ENCODE peak calls at places on chromosomes 13 and 19, in four cellular contexts. V, R, C and L are unnamed samples.

GRCh38 chr13:94195715-94196114 is 283.8 kb downstream of the DCT start:
- DNase-seq in V (peak), R (no peak), C (no peak), L (no peak)

GRCh38 chr13:94641432-94641941 is 39.8 kb downstream of the GPR180 start:
- DNase-seq in V (peak), R (no peak), C (no peak), L (no peak)

GRCh38 chr13:24516919-24517318 is 4.3 kb upstream of the PARP4 start:
- DNase-seq in V (no peak), R (no peak), C (no peak), L (no peak)

GRCh38 chr19:3642987-3643386 is 16.4 kb upstream of the CACTIN start:
- DNase-seq in V (no peak), R (no peak), C (no peak), L (no peak)

GRCh38 chr13:74132768-74133656 is 1.2 kb downstream of the KLF12 start:
- DNase-seq in V (peak), R (no peak), C (no peak), L (no peak)

GRCh38 chr19:22733691-22734090 is 50.3 kb downstream of the ZNF99 start:
- DNase-seq in V (no peak), R (no peak), C (no peak), L (no peak)

GRCh38 chr13:99617474-99618255 is 116.4 kb downstream of the TM9SF2 start:
- DNase-seq in V (peak), R (peak), C (no peak), L (no peak)

GRCh38 chr19:3975144-3975543 is 4.2 kb upstream of the DAPK3 start:
- DNase-seq in V (no peak), R (no peak), C (no peak), L (no peak)

GRCh38 chr19:46298477-46299003 is 1.7 kb downstream of the HIF3A start:
- DNase-seq in V (no peak), R (no peak), C (no peak), L (no peak)

GRCh38 chr13:77325371-77325941 is 1.4 kb downstream of the MYCBP2 start:
- DNase-seq in V (peak), R (no peak), C (no peak), L (no peak)

GRCh38 chr19:6876790-6877189 is 10.6 kb upstream of the ADGRE1 start:
- DNase-seq in V (no peak), R (no peak), C (no peak), L (no peak)

GRCh38 chr13:113990321-113990837 is 16.5 kb upstream of the C13orf46 start:
- DNase-seq in V (no peak), R (no peak), C (no peak), L (no peak)

GRCh38 chr19:47272448-47273312 is 2.0 kb upstream of the INAFM1 start:
- DNase-seq in V (no peak), R (no peak), C (no peak), L (peak)

GRCh38 chr19:30091856-30092255 is 149.8 kb downstream of the URI1 start:
- DNase-seq in V (no peak), R (no peak), C (no peak), L (no peak)

GRCh38 chr19:50416034-50416814 is 2.5 kb upstream of the SPIB start:
- DNase-seq in V (no peak), R (no peak), C (no peak), L (no peak)

GRCh38 chr19:1258707-1259205 is 10.4 kb downstream of the MIDN start:
- DNase-seq in V (no peak), R (no peak), C (no peak), L (no peak)

GRCh38 chr19:30105723-30106122 is 163.7 kb downstream of the URI1 start:
- DNase-seq in V (no peak), R (no peak), C (no peak), L (no peak)

GRCh38 chr13:24304620-24305019 is 4.8 kb upstream of the C1QTNF9 start:
- DNase-seq in V (no peak), R (no peak), C (no peak), L (no peak)

GRCh38 chr19:51079486-51080110 is 3.1 kb downstream of the KLK14 start:
- DNase-seq in V (no peak), R (no peak), C (no peak), L (no peak)

GRCh38 chr19:16244091-16244490 is 46.4 kb downstream of the AP1M1 start:
- DNase-seq in V (peak), R (no peak), C (no peak), L (no peak)

GRCh38 chr19:50377051-50377441 is 789 bp downstream of the NR1H2 start:
- DNase-seq in V (peak), R (peak), C (no peak), L (no peak)

GRCh38 chr19:33365676-33366075 is 7.8 kb upstream of the CEBPG start:
- DNase-seq in V (no peak), R (no peak), C (no peak), L (no peak)

GRCh38 chr19:45191324-45191845 is 12.8 kb downstream of the BLOC1S3 start:
- DNase-seq in V (no peak), R (no peak), C (no peak), L (no peak)

GRCh38 chr13:72850959-72851677 is 69.2 kb downstream of the PIBF1 start:
- DNase-seq in V (no peak), R (no peak), C (no peak), L (no peak)

GRCh38 chr13:101773062-101773461 is 320.6 kb downstream of the ITGBL1 start:
- DNase-seq in V (peak), R (no peak), C (no peak), L (no peak)

GRCh38 chr13:72384186-72384823 is 343.1 kb downstream of the MZT1 start:
- DNase-seq in V (peak), R (no peak), C (no peak), L (no peak)

GRCh38 chr13:113928701-113929627 is 44.9 kb downstream of the C13orf46 start:
- DNase-seq in V (peak), R (no peak), C (peak), L (no peak)

GRCh38 chr13:104286566-104287290 is 1220.5 kb upstream of the SLC10A2 start:
- DNase-seq in V (no peak), R (no peak), C (no peak), L (no peak)

GRCh38 chr19:7010722-7011593 is 10.3 kb downstream of the MBD3L2B start:
- DNase-seq in V (no peak), R (no peak), C (no peak), L (no peak)

GRCh38 chr13:34294483-34295129 is 476.7 kb downstream of the RFC3 start:
- DNase-seq in V (no peak), R (no peak), C (no peak), L (no peak)

GRCh38 chr19:44525721-44526430 is 3.6 kb downstream of the CEACAM20 start:
- DNase-seq in V (no peak), R (no peak), C (no peak), L (no peak)

GRCh38 chr19:46967578-46968018 is 52.0 kb upstream of the NPAS1 start:
- DNase-seq in V (no peak), R (no peak), C (no peak), L (no peak)

GRCh38 chr19:50264483-50265186 is 61.2 kb downstream of the MYH14 start:
- DNase-seq in V (no peak), R (no peak), C (no peak), L (no peak)

GRCh38 chr13:71149498-71150363 is 717.3 kb downstream of the DACH1 start:
- DNase-seq in V (no peak), R (peak), C (no peak), L (no peak)

GRCh38 chr19:50890422-50891252 is 17.4 kb downstream of the KLK2 start:
- DNase-seq in V (peak), R (no peak), C (no peak), L (no peak)

GRCh38 chr13:94345374-94346195 is 133.9 kb downstream of the DCT start:
- DNase-seq in V (peak), R (no peak), C (no peak), L (no peak)

GRCh38 chr19:10230155-10230903 is 802 bp downstream of the S1PR2 start:
- DNase-seq in V (no peak), R (peak), C (no peak), L (no peak)

GRCh38 chr13:43981091-43981490 is 101.4 kb downstream of the LACC1 start:
- DNase-seq in V (no peak), R (no peak), C (no peak), L (no peak)

GRCh38 chr13:23883255-23883654 is 5.9 kb downstream of the MIPEP start:
- DNase-seq in V (no peak), R (no peak), C (no peak), L (no peak)

GRCh38 chr13:109344552-109345157 is 441.7 kb downstream of the IRS2 start:
- DNase-seq in V (peak), R (no peak), C (no peak), L (no peak)

GRCh38 chr13:68304287-68304893 is 1074.3 kb upstream of the PCDH9 start:
- DNase-seq in V (peak), R (peak), C (no peak), L (no peak)
- TF ChIP-seq CTCF in V (peak), R (no peak), C (no peak), L (peak)

DNA sequence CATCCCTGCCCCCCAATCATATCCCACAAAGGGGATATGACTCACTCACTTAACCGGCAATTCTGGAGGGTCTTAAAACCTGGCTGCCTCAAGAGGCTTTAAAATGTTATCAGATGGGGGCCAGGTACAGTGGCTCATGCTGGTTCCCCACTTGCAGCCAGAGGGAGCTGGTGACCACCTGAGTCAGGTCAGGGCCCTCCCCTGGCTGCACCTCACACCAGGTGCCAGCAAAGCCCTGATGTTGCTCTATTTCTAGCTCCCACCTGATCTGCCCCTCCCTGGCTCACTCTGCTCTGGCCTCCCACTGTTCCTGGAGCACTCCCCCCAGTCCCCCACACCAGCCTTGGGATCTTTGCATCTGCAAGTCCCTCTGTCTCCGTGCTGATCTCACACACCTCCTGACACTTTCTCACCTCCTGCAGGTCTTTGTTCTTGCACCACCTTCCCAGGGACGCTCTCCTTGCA is 14.2 kb downstream of the HPN start:
- DNase-seq in V (no peak), R (peak), C (no peak), L (no peak)
- TF ChIP-seq CTCF in V (no peak), R (peak), C (no peak), L (peak)

GRCh38 chr19:13234518-13234917 is 84.3 kb downstream of the IER2 start:
- DNase-seq in V (peak), R (peak), C (no peak), L (no peak)
- TF ChIP-seq CTCF in V (peak), R (no peak), C (no peak), L (peak)

DNA sequence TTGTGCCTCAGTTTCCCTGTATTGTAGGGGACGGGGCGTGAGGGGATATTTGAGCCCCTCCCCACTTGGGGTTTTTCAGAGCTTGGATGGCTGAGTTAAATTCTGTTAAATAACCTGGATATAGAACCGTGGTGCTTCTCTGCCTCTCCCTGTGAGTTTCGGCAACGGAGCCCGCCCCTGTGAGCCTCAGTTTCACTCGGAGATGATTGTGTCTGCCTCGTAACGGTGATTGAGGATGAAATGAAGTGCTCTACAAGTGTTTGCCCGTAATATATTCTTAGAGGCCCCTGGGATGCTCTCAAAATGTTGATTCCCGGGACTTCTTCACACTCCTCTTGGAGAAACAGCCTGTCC is 509 bp downstream of the KXD1 start:
- DNase-seq in V (no peak), R (no peak), C (no peak), L (no peak)
- TF ChIP-seq CTCF in V (no peak), R (no peak), C (no peak), L (no peak)

GRCh38 chr13:36086117-36086516 is 45.1 kb downstream of the DCLK1 start:
- DNase-seq in V (no peak), R (no peak), C (no peak), L (no peak)
- TF ChIP-seq CTCF in V (no peak), R (no peak), C (no peak), L (no peak)

GRCh38 chr13:98510156-98510509 is 66.8 kb downstream of the STK24 start:
- DNase-seq in V (no peak), R (no peak), C (no peak), L (no peak)

GRCh38 chr13:98513837-98514236 is 63.1 kb downstream of the STK24 start:
- DNase-seq in V (no peak), R (no peak), C (no peak), L (no peak)

GRCh38 chr13:98509271-98510155 is 67.4 kb downstream of the STK24 start:
- DNase-seq in V (peak), R (peak), C (no peak), L (no peak)

GRCh38 chr13:98512774-98513327 is 64.1 kb downstream of the STK24 start:
- DNase-seq in V (no peak), R (no peak), C (no peak), L (no peak)

DNA sequence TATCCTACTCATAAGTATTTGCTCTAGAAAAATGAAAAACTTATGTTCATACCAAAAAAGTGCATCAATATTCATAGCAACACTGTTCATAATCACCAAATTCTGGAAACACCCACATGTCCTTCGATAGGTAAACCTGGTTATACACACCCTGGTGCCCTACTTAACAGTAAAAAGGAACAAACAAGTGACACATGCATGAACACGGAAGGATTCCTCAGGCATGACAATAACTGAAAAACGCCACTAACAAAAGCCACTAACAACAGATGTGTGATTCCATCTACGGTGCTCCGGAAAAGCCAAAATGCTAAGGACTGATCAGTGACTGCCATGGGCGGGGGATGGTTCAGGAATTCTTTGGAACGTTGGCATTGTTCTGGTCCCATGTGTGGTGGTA is 65.5 kb downstream of the STK24 start:
- DNase-seq in V (no peak), R (no peak), C (no peak), L (no peak)
- TF ChIP-seq CTCF in V (no peak), R (no peak), C (no peak), L (no peak)

GRCh38 chr13:108342369-108343289 is 73.1 kb downstream of the TNFSF13B start:
- DNase-seq in V (peak), R (no peak), C (no peak), L (no peak)
- TF ChIP-seq CTCF in V (peak), R (no peak), C (no peak), L (peak)

GRCh38 chr13:60655268-60655667 is 258.2 kb downstream of the TDRD3 start:
- DNase-seq in V (no peak), R (no peak), C (no peak), L (no peak)

GRCh38 chr13:60654405-60654804 is 257.4 kb downstream of the TDRD3 start:
- DNase-seq in V (peak), R (no peak), C (no peak), L (no peak)
- TF ChIP-seq CTCF in V (peak), R (no peak), C (no peak), L (peak)